ENCODE peak calls at places on chromosome 1, in seven cellular contexts. O is nephron progenitor cell, F is astrocyte of the spinal cord, Q is GM23338, A is globus pallidus, G is AG04450, X is NCI-H2081. I is an unnamed sample.

GRCh38 chr1:63797056-63797726 is 23.4 kb downstream of the ROR1 start:
- DNase-seq in X (no peak), Q (no peak), G (no peak), F (no peak), A (no peak), O (no peak), I (no peak)

GRCh38 chr1:233033366-233033765 is 83.0 kb downstream of the NTPCR start:
- DNase-seq in G (no peak), F (peak), A (no peak), X (no peak), Q (no peak), O (no peak), I (no peak)

GRCh38 chr1:104780470-104781078 is 1030.9 kb downstream of the AMY1C start:
- DNase-seq in G (no peak), X (peak), O (peak), F (peak), A (peak), Q (peak), I (peak)

GRCh38 chr1:181482521-181483083 is 715 bp upstream of the CACNA1E start:
- DNase-seq in F (no peak), X (peak), O (peak), G (no peak), A (peak), Q (peak), I (peak)

GRCh38 chr1:112026018-112026417 is 36.5 kb upstream of the KCND3 start:
- DNase-seq in O (no peak), X (no peak), G (no peak), A (no peak), Q (no peak), F (peak), I (peak)

GRCh38 chr1:121408354-121408753 is 223.6 kb downstream of the SRGAP2C start:
- DNase-seq in G (no peak), Q (no peak), X (no peak), F (no peak), A (peak), O (no peak), I (no peak)

GRCh38 chr1:184489908-184490307 is 103.1 kb downstream of the C1orf21 start:
- DNase-seq in G (no peak), Q (no peak), X (no peak), O (no peak), F (no peak), A (no peak), I (no peak)

GRCh38 chr1:231040019-231040799 is at the start of gene FAM89A:
- DNase-seq in A (peak), O (peak), F (no peak), X (peak), G (no peak), Q (peak), I (no peak)

GRCh38 chr1:183180634-183181056 is 5.4 kb upstream of the LAMC2 start:
- DNase-seq in Q (peak), X (no peak), G (no peak), A (peak), F (peak), O (no peak), I (no peak)

GRCh38 chr1:53614231-53615021 is 124.5 kb downstream of the GLIS1 start:
- DNase-seq in O (no peak), F (no peak), X (no peak), A (no peak), Q (peak), G (no peak), I (no peak)

GRCh38 chr1:21331752-21332480 is 41.7 kb upstream of the ECE1 start:
- DNase-seq in X (no peak), F (no peak), Q (no peak), O (no peak), G (no peak), A (no peak), I (no peak)

GRCh38 chr1:180116964-180117763 is 37.5 kb upstream of the QSOX1 start:
- DNase-seq in A (no peak), O (no peak), F (no peak), G (no peak), Q (no peak), X (no peak), I (no peak)

GRCh38 chr1:165717918-165718515 is 19.7 kb upstream of the ALDH9A1 start:
- DNase-seq in O (peak), A (peak), Q (peak), X (peak), F (peak), G (peak), I (peak)

GRCh38 chr1:3707298-3707938 is 44.8 kb upstream of the CCDC27 start:
- DNase-seq in O (peak), Q (peak), G (no peak), A (no peak), F (no peak), X (no peak), I (no peak)

GRCh38 chr1:184929711-184930202 is 44.6 kb downstream of the NIBAN1 start:
- DNase-seq in F (no peak), G (no peak), A (no peak), X (no peak), O (no peak), Q (no peak), I (no peak)

GRCh38 chr1:152440635-152441471 is 26.8 kb upstream of the CRNN start:
- DNase-seq in F (peak), A (peak), G (no peak), X (peak), O (peak), Q (peak), I (peak)

GRCh38 chr1:196381544-196381943 is 226.7 kb downstream of the KCNT2 start:
- DNase-seq in G (no peak), A (no peak), Q (no peak), O (no peak), F (no peak), X (no peak), I (no peak)

GRCh38 chr1:53733975-53734649 is 4.9 kb downstream of the GLIS1 start:
- DNase-seq in F (peak), A (no peak), O (no peak), Q (no peak), X (no peak), G (no peak), I (no peak)

GRCh38 chr1:11176081-11176706 is 13.0 kb upstream of the ANGPTL7 start:
- DNase-seq in Q (no peak), A (no peak), F (no peak), X (no peak), G (no peak), O (no peak), I (no peak)

GRCh38 chr1:156643266-156644092 is 1.6 kb downstream of the BCAN start:
- DNase-seq in G (no peak), A (no peak), X (no peak), Q (no peak), O (no peak), F (no peak), I (peak)

GRCh38 chr1:230091473-230092231 is 24.6 kb downstream of the GALNT2 start:
- DNase-seq in A (no peak), O (no peak), Q (no peak), G (no peak), X (no peak), F (no peak), I (no peak)

GRCh38 chr1:245153645-245154428 is 948 bp upstream of the KIF26B start:
- DNase-seq in X (peak), Q (peak), G (no peak), A (no peak), F (peak), O (peak), I (peak)

GRCh38 chr1:244196890-244197289 is 145.8 kb downstream of the ZBTB18 start:
- DNase-seq in O (no peak), Q (no peak), X (no peak), G (no peak), F (no peak), A (no peak), I (no peak)

GRCh38 chr1:212721388-212722247 is 22.0 kb upstream of the BATF3 start:
- DNase-seq in A (no peak), O (no peak), X (no peak), F (peak), G (no peak), Q (no peak), I (no peak)

I was measured in cerebellar cortex.